ENCODE peak calls at places on chromosomes 13 and 19, in four cellular contexts. O is stimulated activated CD8-positive, alpha-beta memory T cell treated with anti-CD3 and anti-CD28 coated beads, Interleukin-12 subunit alpha, Interleukin-12 subunit beta, amount 100 ng/mL, for 4 hours; L is mucosa of descending colon; T is stimulated activated effector memory CD8-positive, alpha-beta T cell treated with anti-CD3 and anti-CD28 coated beads, Interleukin-12 subunit alpha, Interleukin-12 subunit beta, amount 100 ng/mL, for 72 hours. J is an unnamed sample.

GRCh38 chr19:49861541-49862410 is 5.6 kb downstream of the PNKP start:
- DNase-seq in L (no peak), T (no peak), O (no peak), J (no peak)

GRCh38 chr13:68439821-68440220 is 1209.7 kb upstream of the PCDH9 start:
- DNase-seq in T (no peak), O (no peak), L (no peak), J (no peak)

GRCh38 chr13:74132152-74132767 is 1.9 kb downstream of the KLF12 start:
- DNase-seq in O (no peak), T (no peak), L (peak), J (no peak)

GRCh38 chr19:41860419-41861097 is 503 bp downstream of the RPS19 start:
- DNase-seq in T (no peak), O (no peak), L (no peak), J (no peak)

GRCh38 chr19:3450796-3451411 is 29.4 kb downstream of the SMIM24 start:
- DNase-seq in O (no peak), T (no peak), L (no peak), J (no peak)

GRCh38 chr13:51958217-51958547 is 53.1 kb downstream of the ATP7B start:
- DNase-seq in L (peak), O (no peak), T (no peak), J (no peak)

GRCh38 chr19:53294786-53295441 is 27.4 kb upstream of the VN1R4 start:
- DNase-seq in L (no peak), T (no peak), O (no peak), J (no peak)

GRCh38 chr13:47650221-47650620 is 350.9 kb downstream of the SUCLA2 start:
- DNase-seq in T (no peak), O (no peak), L (no peak), J (no peak)

GRCh38 chr19:42965204-42965603 is 28.2 kb upstream of the PSG7 start:
- DNase-seq in T (no peak), L (no peak), O (no peak), J (no peak)

GRCh38 chr19:7492142-7493055 is 3.6 kb upstream of the PEX11G start:
- DNase-seq in T (peak), O (no peak), L (no peak), J (no peak)

GRCh38 chr19:14150041-14150769 is 13.8 kb upstream of the ASF1B start:
- DNase-seq in O (no peak), T (no peak), L (no peak), J (peak)

GRCh38 chr19:49129238-49129583 is 9.9 kb downstream of the PPFIA3 start:
- DNase-seq in L (no peak), O (no peak), T (no peak), J (no peak)

J was measured in WERI-Rb-1.